ENCODE peak calls at places on chromosomes 13 and 19, in eight cellular contexts. One of them, this sample, is unnamed.

GRCh38 chr19:44575116-44575700 is 38.2 kb upstream of the IGSF23 start:
- ATAC-seq in stimulated activated naive B cell treated with anti-CD40 and anti-IgM and Interleukin-4, amounts not matched to agents 10 μg/mL and 1 μg/mL and 100 μg/mL, for 72 hours: no peak
- ATAC-seq in CD8-positive, alpha-beta T cell: no peak
- ATAC-seq in gastrocnemius medialis: no peak
- ATAC-seq in heart left ventricle: no peak
- ATAC-seq in RWPE2: no peak
- ATAC-seq in stimulated activated memory B cell treated with anti-CD40 and anti-IgM and Interleukin-4, amounts not matched to agents 10 μg/mL and 1 μg/mL and 100 μg/mL, for 72 hours: no peak
- ATAC-seq in upper lobe of right lung: no peak
- ATAC-seq in this sample: no peak

GRCh38 chr19:5340637-5341447 is at the start of gene PTPRS:
- ATAC-seq in stimulated activated naive B cell treated with anti-CD40 and anti-IgM and Interleukin-4, amounts not matched to agents 10 μg/mL and 1 μg/mL and 100 μg/mL, for 72 hours: peak
- ATAC-seq in CD8-positive, alpha-beta T cell: peak
- ATAC-seq in gastrocnemius medialis: peak
- ATAC-seq in heart left ventricle: peak
- ATAC-seq in RWPE2: peak
- ATAC-seq in stimulated activated memory B cell treated with anti-CD40 and anti-IgM and Interleukin-4, amounts not matched to agents 10 μg/mL and 1 μg/mL and 100 μg/mL, for 72 hours: peak
- ATAC-seq in upper lobe of right lung: peak
- ATAC-seq in this sample: peak

GRCh38 chr19:38721977-38722773 is 22.1 kb downstream of the CAPN12 start:
- ATAC-seq in stimulated activated naive B cell treated with anti-CD40 and anti-IgM and Interleukin-4, amounts not matched to agents 10 μg/mL and 1 μg/mL and 100 μg/mL, for 72 hours: no peak
- ATAC-seq in CD8-positive, alpha-beta T cell: no peak
- ATAC-seq in gastrocnemius medialis: no peak
- ATAC-seq in heart left ventricle: peak
- ATAC-seq in RWPE2: no peak
- ATAC-seq in stimulated activated memory B cell treated with anti-CD40 and anti-IgM and Interleukin-4, amounts not matched to agents 10 μg/mL and 1 μg/mL and 100 μg/mL, for 72 hours: no peak
- ATAC-seq in upper lobe of right lung: no peak
- ATAC-seq in this sample: no peak

GRCh38 chr19:11814707-11815050 is 606 bp downstream of the ZNF440 start:
- ATAC-seq in stimulated activated naive B cell treated with anti-CD40 and anti-IgM and Interleukin-4, amounts not matched to agents 10 μg/mL and 1 μg/mL and 100 μg/mL, for 72 hours: peak
- ATAC-seq in CD8-positive, alpha-beta T cell: no peak
- ATAC-seq in gastrocnemius medialis: peak
- ATAC-seq in heart left ventricle: peak
- ATAC-seq in RWPE2: peak
- ATAC-seq in stimulated activated memory B cell treated with anti-CD40 and anti-IgM and Interleukin-4, amounts not matched to agents 10 μg/mL and 1 μg/mL and 100 μg/mL, for 72 hours: no peak
- ATAC-seq in upper lobe of right lung: peak
- ATAC-seq in this sample: peak

GRCh38 chr13:111232191-111232590 is 88.3 kb upstream of the TEX29 start:
- ATAC-seq in stimulated activated naive B cell treated with anti-CD40 and anti-IgM and Interleukin-4, amounts not matched to agents 10 μg/mL and 1 μg/mL and 100 μg/mL, for 72 hours: no peak
- ATAC-seq in CD8-positive, alpha-beta T cell: no peak
- ATAC-seq in gastrocnemius medialis: no peak
- ATAC-seq in heart left ventricle: no peak
- ATAC-seq in RWPE2: no peak
- ATAC-seq in stimulated activated memory B cell treated with anti-CD40 and anti-IgM and Interleukin-4, amounts not matched to agents 10 μg/mL and 1 μg/mL and 100 μg/mL, for 72 hours: no peak
- ATAC-seq in upper lobe of right lung: peak
- ATAC-seq in this sample: no peak

GRCh38 chr13:106177146-106177545 is 358.3 kb downstream of the EFNB2 start:
- ATAC-seq in stimulated activated naive B cell treated with anti-CD40 and anti-IgM and Interleukin-4, amounts not matched to agents 10 μg/mL and 1 μg/mL and 100 μg/mL, for 72 hours: no peak
- ATAC-seq in CD8-positive, alpha-beta T cell: no peak
- ATAC-seq in gastrocnemius medialis: no peak
- ATAC-seq in heart left ventricle: no peak
- ATAC-seq in RWPE2: peak
- ATAC-seq in stimulated activated memory B cell treated with anti-CD40 and anti-IgM and Interleukin-4, amounts not matched to agents 10 μg/mL and 1 μg/mL and 100 μg/mL, for 72 hours: no peak
- ATAC-seq in upper lobe of right lung: no peak
- ATAC-seq in this sample: no peak

GRCh38 chr19:11580665-11581418 is 3.4 kb upstream of the ACP5 start:
- ATAC-seq in stimulated activated naive B cell treated with anti-CD40 and anti-IgM and Interleukin-4, amounts not matched to agents 10 μg/mL and 1 μg/mL and 100 μg/mL, for 72 hours: no peak
- ATAC-seq in CD8-positive, alpha-beta T cell: no peak
- ATAC-seq in gastrocnemius medialis: no peak
- ATAC-seq in heart left ventricle: peak
- ATAC-seq in RWPE2: no peak
- ATAC-seq in stimulated activated memory B cell treated with anti-CD40 and anti-IgM and Interleukin-4, amounts not matched to agents 10 μg/mL and 1 μg/mL and 100 μg/mL, for 72 hours: no peak
- ATAC-seq in upper lobe of right lung: peak
- ATAC-seq in this sample: no peak

GRCh38 chr19:39603825-39604224 is 1.5 kb downstream of the LGALS13 start:
- ATAC-seq in stimulated activated naive B cell treated with anti-CD40 and anti-IgM and Interleukin-4, amounts not matched to agents 10 μg/mL and 1 μg/mL and 100 μg/mL, for 72 hours: no peak
- ATAC-seq in CD8-positive, alpha-beta T cell: no peak
- ATAC-seq in gastrocnemius medialis: no peak
- ATAC-seq in heart left ventricle: no peak
- ATAC-seq in RWPE2: no peak
- ATAC-seq in stimulated activated memory B cell treated with anti-CD40 and anti-IgM and Interleukin-4, amounts not matched to agents 10 μg/mL and 1 μg/mL and 100 μg/mL, for 72 hours: no peak
- ATAC-seq in upper lobe of right lung: no peak
- ATAC-seq in this sample: no peak

GRCh38 chr13:53719281-53719680 is 690.7 kb downstream of the OLFM4 start:
- ATAC-seq in stimulated activated naive B cell treated with anti-CD40 and anti-IgM and Interleukin-4, amounts not matched to agents 10 μg/mL and 1 μg/mL and 100 μg/mL, for 72 hours: no peak
- ATAC-seq in CD8-positive, alpha-beta T cell: no peak
- ATAC-seq in gastrocnemius medialis: no peak
- ATAC-seq in heart left ventricle: no peak
- ATAC-seq in RWPE2: no peak
- ATAC-seq in stimulated activated memory B cell treated with anti-CD40 and anti-IgM and Interleukin-4, amounts not matched to agents 10 μg/mL and 1 μg/mL and 100 μg/mL, for 72 hours: no peak
- ATAC-seq in upper lobe of right lung: no peak
- ATAC-seq in this sample: no peak

GRCh38 chr13:30679483-30680330 is 55.6 kb upstream of the ALOX5AP start:
- ATAC-seq in stimulated activated naive B cell treated with anti-CD40 and anti-IgM and Interleukin-4, amounts not matched to agents 10 μg/mL and 1 μg/mL and 100 μg/mL, for 72 hours: peak
- ATAC-seq in CD8-positive, alpha-beta T cell: peak
- ATAC-seq in gastrocnemius medialis: peak
- ATAC-seq in heart left ventricle: peak
- ATAC-seq in RWPE2: peak
- ATAC-seq in stimulated activated memory B cell treated with anti-CD40 and anti-IgM and Interleukin-4, amounts not matched to agents 10 μg/mL and 1 μg/mL and 100 μg/mL, for 72 hours: peak
- ATAC-seq in upper lobe of right lung: peak
- ATAC-seq in this sample: peak

GRCh38 chr13:109869312-109870237 is 83.2 kb upstream of the IRS2 start:
- ATAC-seq in stimulated activated naive B cell treated with anti-CD40 and anti-IgM and Interleukin-4, amounts not matched to agents 10 μg/mL and 1 μg/mL and 100 μg/mL, for 72 hours: peak
- ATAC-seq in CD8-positive, alpha-beta T cell: no peak
- ATAC-seq in gastrocnemius medialis: peak
- ATAC-seq in heart left ventricle: peak
- ATAC-seq in RWPE2: no peak
- ATAC-seq in stimulated activated memory B cell treated with anti-CD40 and anti-IgM and Interleukin-4, amounts not matched to agents 10 μg/mL and 1 μg/mL and 100 μg/mL, for 72 hours: no peak
- ATAC-seq in upper lobe of right lung: peak
- ATAC-seq in this sample: peak

GRCh38 chr19:41928754-41929535 is 696 bp upstream of the ERFL start:
- ATAC-seq in stimulated activated naive B cell treated with anti-CD40 and anti-IgM and Interleukin-4, amounts not matched to agents 10 μg/mL and 1 μg/mL and 100 μg/mL, for 72 hours: peak
- ATAC-seq in CD8-positive, alpha-beta T cell: peak
- ATAC-seq in gastrocnemius medialis: no peak
- ATAC-seq in heart left ventricle: no peak
- ATAC-seq in RWPE2: no peak
- ATAC-seq in stimulated activated memory B cell treated with anti-CD40 and anti-IgM and Interleukin-4, amounts not matched to agents 10 μg/mL and 1 μg/mL and 100 μg/mL, for 72 hours: peak
- ATAC-seq in upper lobe of right lung: peak
- ATAC-seq in this sample: no peak

GRCh38 chr13:94950303-94950702 is 238.0 kb upstream of the SOX21 start:
- ATAC-seq in stimulated activated naive B cell treated with anti-CD40 and anti-IgM and Interleukin-4, amounts not matched to agents 10 μg/mL and 1 μg/mL and 100 μg/mL, for 72 hours: no peak
- ATAC-seq in CD8-positive, alpha-beta T cell: no peak
- ATAC-seq in gastrocnemius medialis: no peak
- ATAC-seq in heart left ventricle: no peak
- ATAC-seq in RWPE2: no peak
- ATAC-seq in stimulated activated memory B cell treated with anti-CD40 and anti-IgM and Interleukin-4, amounts not matched to agents 10 μg/mL and 1 μg/mL and 100 μg/mL, for 72 hours: no peak
- ATAC-seq in upper lobe of right lung: no peak
- ATAC-seq in this sample: peak

GRCh38 chr19:35115538-35115951 is at the start of gene FXYD3:
- ATAC-seq in stimulated activated naive B cell treated with anti-CD40 and anti-IgM and Interleukin-4, amounts not matched to agents 10 μg/mL and 1 μg/mL and 100 μg/mL, for 72 hours: no peak
- ATAC-seq in CD8-positive, alpha-beta T cell: no peak
- ATAC-seq in gastrocnemius medialis: no peak
- ATAC-seq in heart left ventricle: no peak
- ATAC-seq in RWPE2: peak
- ATAC-seq in stimulated activated memory B cell treated with anti-CD40 and anti-IgM and Interleukin-4, amounts not matched to agents 10 μg/mL and 1 μg/mL and 100 μg/mL, for 72 hours: no peak
- ATAC-seq in upper lobe of right lung: no peak
- ATAC-seq in this sample: no peak

GRCh38 chr13:20960663-20961309 is 58.2 kb upstream of the XPO4 start:
- ATAC-seq in stimulated activated naive B cell treated with anti-CD40 and anti-IgM and Interleukin-4, amounts not matched to agents 10 μg/mL and 1 μg/mL and 100 μg/mL, for 72 hours: no peak
- ATAC-seq in CD8-positive, alpha-beta T cell: no peak
- ATAC-seq in gastrocnemius medialis: peak
- ATAC-seq in heart left ventricle: no peak
- ATAC-seq in RWPE2: no peak
- ATAC-seq in stimulated activated memory B cell treated with anti-CD40 and anti-IgM and Interleukin-4, amounts not matched to agents 10 μg/mL and 1 μg/mL and 100 μg/mL, for 72 hours: no peak
- ATAC-seq in upper lobe of right lung: no peak
- ATAC-seq in this sample: peak

GRCh38 chr19:47021536-47022139 is 2.0 kb downstream of the NPAS1 start:
- ATAC-seq in stimulated activated naive B cell treated with anti-CD40 and anti-IgM and Interleukin-4, amounts not matched to agents 10 μg/mL and 1 μg/mL and 100 μg/mL, for 72 hours: no peak
- ATAC-seq in CD8-positive, alpha-beta T cell: no peak
- ATAC-seq in gastrocnemius medialis: no peak
- ATAC-seq in heart left ventricle: no peak
- ATAC-seq in RWPE2: no peak
- ATAC-seq in stimulated activated memory B cell treated with anti-CD40 and anti-IgM and Interleukin-4, amounts not matched to agents 10 μg/mL and 1 μg/mL and 100 μg/mL, for 72 hours: no peak
- ATAC-seq in upper lobe of right lung: no peak
- ATAC-seq in this sample: peak

GRCh38 chr13:50213526-50213925 is 198.3 kb downstream of the KCNRG start:
- ATAC-seq in stimulated activated naive B cell treated with anti-CD40 and anti-IgM and Interleukin-4, amounts not matched to agents 10 μg/mL and 1 μg/mL and 100 μg/mL, for 72 hours: no peak
- ATAC-seq in CD8-positive, alpha-beta T cell: no peak
- ATAC-seq in gastrocnemius medialis: no peak
- ATAC-seq in heart left ventricle: no peak
- ATAC-seq in RWPE2: no peak
- ATAC-seq in stimulated activated memory B cell treated with anti-CD40 and anti-IgM and Interleukin-4, amounts not matched to agents 10 μg/mL and 1 μg/mL and 100 μg/mL, for 72 hours: no peak
- ATAC-seq in upper lobe of right lung: no peak
- ATAC-seq in this sample: no peak

GRCh38 chr13:106103779-106104178 is 431.7 kb downstream of the EFNB2 start:
- ATAC-seq in stimulated activated naive B cell treated with anti-CD40 and anti-IgM and Interleukin-4, amounts not matched to agents 10 μg/mL and 1 μg/mL and 100 μg/mL, for 72 hours: no peak
- ATAC-seq in CD8-positive, alpha-beta T cell: no peak
- ATAC-seq in gastrocnemius medialis: no peak
- ATAC-seq in heart left ventricle: no peak
- ATAC-seq in RWPE2: peak
- ATAC-seq in stimulated activated memory B cell treated with anti-CD40 and anti-IgM and Interleukin-4, amounts not matched to agents 10 μg/mL and 1 μg/mL and 100 μg/mL, for 72 hours: no peak
- ATAC-seq in upper lobe of right lung: no peak
- ATAC-seq in this sample: no peak

GRCh38 chr13:113299951-113300350 is 2.9 kb downstream of the LAMP1 start:
- ATAC-seq in stimulated activated naive B cell treated with anti-CD40 and anti-IgM and Interleukin-4, amounts not matched to agents 10 μg/mL and 1 μg/mL and 100 μg/mL, for 72 hours: peak
- ATAC-seq in CD8-positive, alpha-beta T cell: no peak
- ATAC-seq in gastrocnemius medialis: no peak
- ATAC-seq in heart left ventricle: no peak
- ATAC-seq in RWPE2: no peak
- ATAC-seq in stimulated activated memory B cell treated with anti-CD40 and anti-IgM and Interleukin-4, amounts not matched to agents 10 μg/mL and 1 μg/mL and 100 μg/mL, for 72 hours: peak
- ATAC-seq in upper lobe of right lung: no peak
- ATAC-seq in this sample: no peak

GRCh38 chr13:97340399-97340798 is 93.6 kb upstream of the RAP2A start:
- ATAC-seq in stimulated activated naive B cell treated with anti-CD40 and anti-IgM and Interleukin-4, amounts not matched to agents 10 μg/mL and 1 μg/mL and 100 μg/mL, for 72 hours: no peak
- ATAC-seq in CD8-positive, alpha-beta T cell: no peak
- ATAC-seq in gastrocnemius medialis: no peak
- ATAC-seq in heart left ventricle: no peak
- ATAC-seq in RWPE2: no peak
- ATAC-seq in stimulated activated memory B cell treated with anti-CD40 and anti-IgM and Interleukin-4, amounts not matched to agents 10 μg/mL and 1 μg/mL and 100 μg/mL, for 72 hours: no peak
- ATAC-seq in upper lobe of right lung: no peak
- ATAC-seq in this sample: no peak

GRCh38 chr13:94967183-94968039 is 255.1 kb upstream of the SOX21 start:
- ATAC-seq in stimulated activated naive B cell treated with anti-CD40 and anti-IgM and Interleukin-4, amounts not matched to agents 10 μg/mL and 1 μg/mL and 100 μg/mL, for 72 hours: peak
- ATAC-seq in CD8-positive, alpha-beta T cell: no peak
- ATAC-seq in gastrocnemius medialis: no peak
- ATAC-seq in heart left ventricle: peak
- ATAC-seq in RWPE2: peak
- ATAC-seq in stimulated activated memory B cell treated with anti-CD40 and anti-IgM and Interleukin-4, amounts not matched to agents 10 μg/mL and 1 μg/mL and 100 μg/mL, for 72 hours: peak
- ATAC-seq in upper lobe of right lung: peak
- ATAC-seq in this sample: peak

GRCh38 chr13:39858794-39859193 is 203.3 kb downstream of the COG6 start:
- ATAC-seq in stimulated activated naive B cell treated with anti-CD40 and anti-IgM and Interleukin-4, amounts not matched to agents 10 μg/mL and 1 μg/mL and 100 μg/mL, for 72 hours: no peak
- ATAC-seq in CD8-positive, alpha-beta T cell: no peak
- ATAC-seq in gastrocnemius medialis: no peak
- ATAC-seq in heart left ventricle: no peak
- ATAC-seq in RWPE2: no peak
- ATAC-seq in stimulated activated memory B cell treated with anti-CD40 and anti-IgM and Interleukin-4, amounts not matched to agents 10 μg/mL and 1 μg/mL and 100 μg/mL, for 72 hours: no peak
- ATAC-seq in upper lobe of right lung: no peak
- ATAC-seq in this sample: no peak

GRCh38 chr13:95573226-95573625 is 20.7 kb downstream of the CLDN10 start:
- ATAC-seq in stimulated activated naive B cell treated with anti-CD40 and anti-IgM and Interleukin-4, amounts not matched to agents 10 μg/mL and 1 μg/mL and 100 μg/mL, for 72 hours: no peak
- ATAC-seq in CD8-positive, alpha-beta T cell: no peak
- ATAC-seq in gastrocnemius medialis: no peak
- ATAC-seq in heart left ventricle: no peak
- ATAC-seq in RWPE2: peak
- ATAC-seq in stimulated activated memory B cell treated with anti-CD40 and anti-IgM and Interleukin-4, amounts not matched to agents 10 μg/mL and 1 μg/mL and 100 μg/mL, for 72 hours: no peak
- ATAC-seq in upper lobe of right lung: no peak
- ATAC-seq in this sample: no peak

GRCh38 chr13:82938644-82939043 is 943.6 kb downstream of the SLITRK1 start:
- ATAC-seq in stimulated activated naive B cell treated with anti-CD40 and anti-IgM and Interleukin-4, amounts not matched to agents 10 μg/mL and 1 μg/mL and 100 μg/mL, for 72 hours: no peak
- ATAC-seq in CD8-positive, alpha-beta T cell: no peak
- ATAC-seq in gastrocnemius medialis: no peak
- ATAC-seq in heart left ventricle: no peak
- ATAC-seq in RWPE2: no peak
- ATAC-seq in stimulated activated memory B cell treated with anti-CD40 and anti-IgM and Interleukin-4, amounts not matched to agents 10 μg/mL and 1 μg/mL and 100 μg/mL, for 72 hours: no peak
- ATAC-seq in upper lobe of right lung: peak
- ATAC-seq in this sample: no peak

GRCh38 chr13:77002590-77003190 is 10.8 kb downstream of the CLN5 start:
- ATAC-seq in stimulated activated naive B cell treated with anti-CD40 and anti-IgM and Interleukin-4, amounts not matched to agents 10 μg/mL and 1 μg/mL and 100 μg/mL, for 72 hours: no peak
- ATAC-seq in CD8-positive, alpha-beta T cell: no peak
- ATAC-seq in gastrocnemius medialis: peak
- ATAC-seq in heart left ventricle: peak
- ATAC-seq in RWPE2: no peak
- ATAC-seq in stimulated activated memory B cell treated with anti-CD40 and anti-IgM and Interleukin-4, amounts not matched to agents 10 μg/mL and 1 μg/mL and 100 μg/mL, for 72 hours: no peak
- ATAC-seq in upper lobe of right lung: peak
- ATAC-seq in this sample: peak

GRCh38 chr19:55641376-55642152 is 762 bp downstream of the ZNF580 start:
- ATAC-seq in stimulated activated naive B cell treated with anti-CD40 and anti-IgM and Interleukin-4, amounts not matched to agents 10 μg/mL and 1 μg/mL and 100 μg/mL, for 72 hours: peak
- ATAC-seq in CD8-positive, alpha-beta T cell: peak
- ATAC-seq in gastrocnemius medialis: peak
- ATAC-seq in heart left ventricle: no peak
- ATAC-seq in RWPE2: peak
- ATAC-seq in stimulated activated memory B cell treated with anti-CD40 and anti-IgM and Interleukin-4, amounts not matched to agents 10 μg/mL and 1 μg/mL and 100 μg/mL, for 72 hours: peak
- ATAC-seq in upper lobe of right lung: no peak
- ATAC-seq in this sample: peak

GRCh38 chr13:35475960-35476943 is at the start of gene MAB21L1:
- ATAC-seq in stimulated activated naive B cell treated with anti-CD40 and anti-IgM and Interleukin-4, amounts not matched to agents 10 μg/mL and 1 μg/mL and 100 μg/mL, for 72 hours: peak
- ATAC-seq in CD8-positive, alpha-beta T cell: no peak
- ATAC-seq in gastrocnemius medialis: peak
- ATAC-seq in heart left ventricle: peak
- ATAC-seq in RWPE2: peak
- ATAC-seq in stimulated activated memory B cell treated with anti-CD40 and anti-IgM and Interleukin-4, amounts not matched to agents 10 μg/mL and 1 μg/mL and 100 μg/mL, for 72 hours: peak
- ATAC-seq in upper lobe of right lung: no peak
- ATAC-seq in this sample: peak

GRCh38 chr19:1883784-1884183 is 1.5 kb downstream of the ABHD17A start:
- ATAC-seq in stimulated activated naive B cell treated with anti-CD40 and anti-IgM and Interleukin-4, amounts not matched to agents 10 μg/mL and 1 μg/mL and 100 μg/mL, for 72 hours: no peak
- ATAC-seq in CD8-positive, alpha-beta T cell: no peak
- ATAC-seq in gastrocnemius medialis: no peak
- ATAC-seq in heart left ventricle: no peak
- ATAC-seq in RWPE2: no peak
- ATAC-seq in stimulated activated memory B cell treated with anti-CD40 and anti-IgM and Interleukin-4, amounts not matched to agents 10 μg/mL and 1 μg/mL and 100 μg/mL, for 72 hours: no peak
- ATAC-seq in upper lobe of right lung: no peak
- ATAC-seq in this sample: peak

GRCh38 chr13:99250977-99251825 is 7.0 kb downstream of the GPR18 start:
- ATAC-seq in stimulated activated naive B cell treated with anti-CD40 and anti-IgM and Interleukin-4, amounts not matched to agents 10 μg/mL and 1 μg/mL and 100 μg/mL, for 72 hours: no peak
- ATAC-seq in CD8-positive, alpha-beta T cell: no peak
- ATAC-seq in gastrocnemius medialis: no peak
- ATAC-seq in heart left ventricle: no peak
- ATAC-seq in RWPE2: no peak
- ATAC-seq in stimulated activated memory B cell treated with anti-CD40 and anti-IgM and Interleukin-4, amounts not matched to agents 10 μg/mL and 1 μg/mL and 100 μg/mL, for 72 hours: no peak
- ATAC-seq in upper lobe of right lung: no peak
- ATAC-seq in this sample: no peak